ENCODE peak calls at places on chromosomes 11 and 22, in ten cellular contexts. One of them, this sample, is unnamed.

GRCh38 chr11:72821920-72822799 is 7.9 kb downstream of the ATG16L2 start:
- DNase-seq in astrocyte of the spinal cord: peak
- DNase-seq in uterus: peak
- DNase-seq in right lobe of liver: peak
- DNase-seq in adrenal gland: peak
- DNase-seq in left ventricle myocardium inferior: peak
- DNase-seq in transverse colon: peak
- DNase-seq in cardiac fibroblast: peak
- DNase-seq in psoas muscle: peak
- DNase-seq in dorsolateral prefrontal cortex: peak
- DNase-seq in this sample: no peak

GRCh38 chr11:63608353-63609345 is 5.6 kb downstream of the PLAAT3 start:
- DNase-seq in adrenal gland: peak
- DNase-seq in dorsolateral prefrontal cortex: peak
- DNase-seq in astrocyte of the spinal cord: peak
- DNase-seq in transverse colon: no peak
- DNase-seq in psoas muscle: no peak
- DNase-seq in uterus: no peak
- DNase-seq in cardiac fibroblast: peak
- DNase-seq in left ventricle myocardium inferior: no peak
- DNase-seq in right lobe of liver: no peak
- DNase-seq in this sample: peak

GRCh38 chr11:134063096-134063495 is 5.8 kb upstream of the JAM3 start:
- DNase-seq in uterus: no peak
- DNase-seq in left ventricle myocardium inferior: no peak
- DNase-seq in right lobe of liver: no peak
- DNase-seq in dorsolateral prefrontal cortex: no peak
- DNase-seq in transverse colon: no peak
- DNase-seq in adrenal gland: peak
- DNase-seq in psoas muscle: no peak
- DNase-seq in cardiac fibroblast: no peak
- DNase-seq in astrocyte of the spinal cord: no peak
- DNase-seq in this sample: no peak

GRCh38 chr11:72226701-72227100 is 2.1 kb downstream of the INPPL1 start:
- DNase-seq in cardiac fibroblast: no peak
- DNase-seq in adrenal gland: no peak
- DNase-seq in left ventricle myocardium inferior: no peak
- DNase-seq in transverse colon: no peak
- DNase-seq in psoas muscle: no peak
- DNase-seq in astrocyte of the spinal cord: no peak
- DNase-seq in right lobe of liver: no peak
- DNase-seq in uterus: no peak
- DNase-seq in dorsolateral prefrontal cortex: no peak
- DNase-seq in this sample: no peak

GRCh38 chr11:10317281-10317755 is 12.4 kb downstream of the ADM start:
- DNase-seq in transverse colon: no peak
- DNase-seq in uterus: no peak
- DNase-seq in astrocyte of the spinal cord: no peak
- DNase-seq in cardiac fibroblast: no peak
- DNase-seq in adrenal gland: no peak
- DNase-seq in left ventricle myocardium inferior: no peak
- DNase-seq in dorsolateral prefrontal cortex: no peak
- DNase-seq in right lobe of liver: no peak
- DNase-seq in psoas muscle: no peak
- DNase-seq in this sample: no peak

GRCh38 chr11:94545641-94546470 is 2.1 kb downstream of the FUT4 start:
- DNase-seq in psoas muscle: no peak
- DNase-seq in adrenal gland: no peak
- DNase-seq in transverse colon: no peak
- DNase-seq in cardiac fibroblast: no peak
- DNase-seq in right lobe of liver: no peak
- DNase-seq in uterus: no peak
- DNase-seq in dorsolateral prefrontal cortex: no peak
- DNase-seq in astrocyte of the spinal cord: no peak
- DNase-seq in left ventricle myocardium inferior: peak
- DNase-seq in this sample: no peak

GRCh38 chr22:42645938-42646568 is 3.1 kb downstream of the CYB5R3 start:
- DNase-seq in psoas muscle: no peak
- DNase-seq in uterus: no peak
- DNase-seq in left ventricle myocardium inferior: no peak
- DNase-seq in cardiac fibroblast: no peak
- DNase-seq in adrenal gland: no peak
- DNase-seq in astrocyte of the spinal cord: no peak
- DNase-seq in transverse colon: peak
- DNase-seq in right lobe of liver: peak
- DNase-seq in dorsolateral prefrontal cortex: no peak
- DNase-seq in this sample: no peak

GRCh38 chr22:48084041-48084748 is 1321.7 kb downstream of the TBC1D22A start:
- DNase-seq in astrocyte of the spinal cord: no peak
- DNase-seq in uterus: no peak
- DNase-seq in psoas muscle: no peak
- DNase-seq in cardiac fibroblast: no peak
- DNase-seq in left ventricle myocardium inferior: no peak
- DNase-seq in dorsolateral prefrontal cortex: no peak
- DNase-seq in transverse colon: no peak
- DNase-seq in adrenal gland: no peak
- DNase-seq in right lobe of liver: no peak
- DNase-seq in this sample: no peak

DNA sequence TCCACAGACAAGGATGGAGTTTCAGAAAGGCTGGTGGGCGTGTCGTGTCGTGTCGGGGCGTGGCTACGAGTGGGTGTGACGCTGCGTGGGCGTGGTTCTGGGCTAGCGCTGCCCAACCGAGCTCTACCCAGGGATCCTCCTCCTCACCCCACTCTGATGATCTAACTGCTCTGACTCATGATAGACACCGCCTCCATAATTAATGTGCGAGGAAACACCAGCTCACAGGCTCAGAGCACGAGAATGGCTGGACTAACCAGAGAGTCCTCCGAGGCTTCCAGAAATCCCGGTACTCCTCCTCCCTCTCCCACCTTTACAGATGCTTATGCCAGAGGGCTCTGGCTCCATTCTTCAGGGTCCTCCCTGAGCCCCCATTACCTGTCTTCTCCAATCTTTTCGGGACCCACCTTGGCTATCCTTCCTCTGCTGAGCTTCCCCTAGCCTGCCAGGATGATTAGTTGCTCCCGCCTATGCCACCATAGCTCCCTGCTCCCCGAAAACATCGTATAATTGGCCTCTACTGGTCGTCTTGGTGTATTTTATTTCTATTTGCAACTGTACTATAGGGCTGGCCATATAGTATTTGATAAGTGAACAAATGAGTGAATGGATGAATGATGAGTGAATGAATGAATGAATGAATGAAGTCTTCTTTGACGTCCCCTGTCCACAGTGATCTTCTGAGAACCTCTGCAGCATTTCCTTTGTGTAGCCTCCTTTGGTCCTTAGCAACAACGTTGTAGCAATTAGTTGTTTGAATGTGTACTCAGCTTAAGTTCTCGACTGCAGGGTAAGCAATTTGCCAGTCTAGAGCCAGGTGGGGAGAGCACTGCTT is 21.7 kb downstream of the TMPRSS13 start:
- DNase-seq in left ventricle myocardium inferior: peak
- DNase-seq in uterus: peak
- DNase-seq in astrocyte of the spinal cord: peak
- DNase-seq in transverse colon: peak
- DNase-seq in right lobe of liver: peak
- DNase-seq in adrenal gland: peak
- DNase-seq in psoas muscle: peak
- DNase-seq in dorsolateral prefrontal cortex: peak
- DNase-seq in cardiac fibroblast: peak
- DNase-seq in this sample: peak
- H3K4me3 ChIP-seq in left ventricle myocardium inferior: no peak
- H3K4me3 ChIP-seq in uterus: no peak
- H3K4me3 ChIP-seq in astrocyte of the spinal cord: no peak
- H3K4me3 ChIP-seq in transverse colon: no peak
- H3K4me3 ChIP-seq in right lobe of liver: no peak
- H3K4me3 ChIP-seq in adrenal gland: no peak
- H3K4me3 ChIP-seq in psoas muscle: no peak
- H3K4me3 ChIP-seq in dorsolateral prefrontal cortex: no peak
- H3K4me3 ChIP-seq in cardiac fibroblast: no peak
- H3K4me3 ChIP-seq in this sample: no peak

GRCh38 chr22:37725551-37726239 is 28.8 kb downstream of the TRIOBP start:
- DNase-seq in uterus: no peak
- DNase-seq in dorsolateral prefrontal cortex: no peak
- DNase-seq in cardiac fibroblast: no peak
- DNase-seq in psoas muscle: no peak
- DNase-seq in astrocyte of the spinal cord: no peak
- DNase-seq in right lobe of liver: no peak
- DNase-seq in left ventricle myocardium inferior: no peak
- DNase-seq in adrenal gland: no peak
- DNase-seq in transverse colon: no peak
- DNase-seq in this sample: no peak

GRCh38 chr22:37731804-37732471 is 35.1 kb downstream of the TRIOBP start:
- DNase-seq in left ventricle myocardium inferior: no peak
- DNase-seq in dorsolateral prefrontal cortex: no peak
- DNase-seq in transverse colon: peak
- DNase-seq in uterus: no peak
- DNase-seq in cardiac fibroblast: no peak
- DNase-seq in psoas muscle: no peak
- DNase-seq in astrocyte of the spinal cord: no peak
- DNase-seq in right lobe of liver: no peak
- DNase-seq in adrenal gland: no peak
- DNase-seq in this sample: no peak

GRCh38 chr22:37728620-37729019 is 31.8 kb downstream of the TRIOBP start:
- DNase-seq in uterus: no peak
- DNase-seq in adrenal gland: no peak
- DNase-seq in astrocyte of the spinal cord: no peak
- DNase-seq in dorsolateral prefrontal cortex: no peak
- DNase-seq in left ventricle myocardium inferior: no peak
- DNase-seq in right lobe of liver: no peak
- DNase-seq in transverse colon: no peak
- DNase-seq in psoas muscle: no peak
- DNase-seq in cardiac fibroblast: no peak
- DNase-seq in this sample: no peak

DNA sequence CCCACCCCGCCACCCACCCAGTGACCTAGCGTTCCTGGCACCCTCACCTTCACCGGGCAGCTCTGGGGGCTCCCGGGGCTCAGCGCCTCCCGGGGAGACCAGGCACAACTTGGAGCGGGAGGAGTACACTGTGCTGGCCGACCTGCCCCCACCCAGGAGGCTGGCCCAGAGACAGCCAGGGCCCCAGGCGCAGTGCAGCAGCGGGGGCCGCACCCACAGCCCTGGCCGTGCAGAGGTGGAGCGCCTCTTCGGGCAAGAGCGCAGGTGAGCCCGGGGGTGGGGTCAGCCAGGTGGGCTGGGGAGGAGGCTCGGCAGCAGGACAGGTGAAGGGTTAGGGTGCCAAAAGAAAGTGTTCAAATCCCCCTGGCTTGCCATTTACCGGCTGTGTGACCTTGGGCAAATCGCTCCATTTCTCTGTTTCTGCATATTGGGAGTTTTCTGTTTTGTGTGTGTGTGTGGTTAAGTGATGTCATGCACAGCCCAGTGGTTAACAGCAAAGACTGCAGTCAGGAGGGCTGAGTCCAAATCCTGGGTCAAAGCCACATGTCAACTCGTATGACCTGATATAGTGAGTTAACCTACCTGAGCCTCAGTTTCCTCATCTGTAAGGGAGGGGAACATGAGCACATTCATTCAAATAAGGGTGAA is 29.5 kb downstream of the TRIOBP start:
- DNase-seq in right lobe of liver: no peak
- DNase-seq in transverse colon: no peak
- DNase-seq in uterus: no peak
- DNase-seq in psoas muscle: no peak
- DNase-seq in left ventricle myocardium inferior: no peak
- DNase-seq in astrocyte of the spinal cord: no peak
- DNase-seq in dorsolateral prefrontal cortex: no peak
- DNase-seq in adrenal gland: no peak
- DNase-seq in cardiac fibroblast: peak
- DNase-seq in this sample: no peak
- TF ChIP-seq CTCF in right lobe of liver: peak
- TF ChIP-seq CTCF in transverse colon: no peak
- TF ChIP-seq CTCF in uterus: no peak
- TF ChIP-seq CTCF in psoas muscle: no peak
- TF ChIP-seq CTCF in left ventricle myocardium inferior: peak
- TF ChIP-seq CTCF in astrocyte of the spinal cord: peak
- TF ChIP-seq CTCF in dorsolateral prefrontal cortex: no peak
- TF ChIP-seq CTCF in adrenal gland: no peak
- TF ChIP-seq CTCF in cardiac fibroblast: no peak
- TF ChIP-seq CTCF in this sample: peak

GRCh38 chr11:12693075-12693473 is 18.9 kb downstream of the TEAD1 start:
- DNase-seq in adrenal gland: no peak
- DNase-seq in psoas muscle: no peak
- DNase-seq in dorsolateral prefrontal cortex: no peak
- DNase-seq in right lobe of liver: no peak
- DNase-seq in uterus: peak
- DNase-seq in left ventricle myocardium inferior: no peak
- DNase-seq in transverse colon: no peak
- DNase-seq in cardiac fibroblast: peak
- DNase-seq in astrocyte of the spinal cord: peak
- DNase-seq in this sample: no peak

GRCh38 chr11:12693485-12694181 is 19.4 kb downstream of the TEAD1 start:
- DNase-seq in uterus: peak
- DNase-seq in transverse colon: peak
- DNase-seq in adrenal gland: peak
- DNase-seq in cardiac fibroblast: peak
- DNase-seq in dorsolateral prefrontal cortex: no peak
- DNase-seq in left ventricle myocardium inferior: peak
- DNase-seq in psoas muscle: peak
- DNase-seq in astrocyte of the spinal cord: peak
- DNase-seq in right lobe of liver: peak
- DNase-seq in this sample: peak

GRCh38 chr11:12691473-12691872 is 17.3 kb downstream of the TEAD1 start:
- DNase-seq in dorsolateral prefrontal cortex: no peak
- DNase-seq in right lobe of liver: no peak
- DNase-seq in left ventricle myocardium inferior: no peak
- DNase-seq in transverse colon: no peak
- DNase-seq in astrocyte of the spinal cord: peak
- DNase-seq in psoas muscle: no peak
- DNase-seq in uterus: no peak
- DNase-seq in adrenal gland: no peak
- DNase-seq in cardiac fibroblast: peak
- DNase-seq in this sample: no peak

GRCh38 chr11:12694182-12694531 is 19.9 kb downstream of the TEAD1 start:
- DNase-seq in right lobe of liver: peak
- DNase-seq in psoas muscle: no peak
- DNase-seq in left ventricle myocardium inferior: no peak
- DNase-seq in astrocyte of the spinal cord: no peak
- DNase-seq in dorsolateral prefrontal cortex: no peak
- DNase-seq in uterus: no peak
- DNase-seq in adrenal gland: no peak
- DNase-seq in cardiac fibroblast: no peak
- DNase-seq in transverse colon: peak
- DNase-seq in this sample: no peak

GRCh38 chr11:12692238-12693074 is 18.2 kb downstream of the TEAD1 start:
- DNase-seq in uterus: peak
- DNase-seq in left ventricle myocardium inferior: peak
- DNase-seq in cardiac fibroblast: peak
- DNase-seq in astrocyte of the spinal cord: peak
- DNase-seq in adrenal gland: peak
- DNase-seq in psoas muscle: peak
- DNase-seq in dorsolateral prefrontal cortex: peak
- DNase-seq in transverse colon: peak
- DNase-seq in right lobe of liver: peak
- DNase-seq in this sample: peak
- H3K4me3 ChIP-seq in uterus: peak
- H3K4me3 ChIP-seq in left ventricle myocardium inferior: peak
- H3K4me3 ChIP-seq in cardiac fibroblast: no peak
- H3K4me3 ChIP-seq in astrocyte of the spinal cord: peak
- H3K4me3 ChIP-seq in adrenal gland: no peak
- H3K4me3 ChIP-seq in psoas muscle: peak
- H3K4me3 ChIP-seq in dorsolateral prefrontal cortex: no peak
- H3K4me3 ChIP-seq in transverse colon: no peak
- H3K4me3 ChIP-seq in right lobe of liver: peak
- H3K4me3 ChIP-seq in this sample: peak

GRCh38 chr11:62573006-62573591 is 592 bp downstream of the EEF1G start:
- DNase-seq in astrocyte of the spinal cord: peak
- DNase-seq in transverse colon: no peak
- DNase-seq in adrenal gland: no peak
- DNase-seq in dorsolateral prefrontal cortex: no peak
- DNase-seq in uterus: no peak
- DNase-seq in left ventricle myocardium inferior: no peak
- DNase-seq in cardiac fibroblast: peak
- DNase-seq in right lobe of liver: peak
- DNase-seq in psoas muscle: no peak
- DNase-seq in this sample: no peak
- TF ChIP-seq CTCF in astrocyte of the spinal cord: no peak
- TF ChIP-seq CTCF in transverse colon: no peak
- TF ChIP-seq CTCF in adrenal gland: no peak
- TF ChIP-seq CTCF in dorsolateral prefrontal cortex: no peak
- TF ChIP-seq CTCF in uterus: no peak
- TF ChIP-seq CTCF in left ventricle myocardium inferior: no peak
- TF ChIP-seq CTCF in cardiac fibroblast: no peak
- TF ChIP-seq CTCF in right lobe of liver: no peak
- TF ChIP-seq CTCF in psoas muscle: no peak
- TF ChIP-seq CTCF in this sample: no peak